ENCODE peak calls at places on chromosomes 4 and X, in five cellular contexts. D is EL; P is endothelial cell; Z is stimulated activated CD4-positive, alpha-beta T cell treated with anti-CD3 and anti-CD28 coated beads, Interleukin-2, amount 100 ng/mL, for 24 hours; L is astrocyte of the cerebellum. N is an unnamed sample.

GRCh38 chrX:133435544-133436124 is 20.3 kb upstream of the GPC4 start:
- DNase-seq in D (no peak), P (no peak), Z (no peak), L (no peak), N (no peak)

GRCh38 chr4:124686279-124686678 is 26.3 kb downstream of the ANKRD50 start:
- DNase-seq in D (no peak), P (no peak), Z (no peak), L (no peak), N (no peak)

GRCh38 chrX:9785252-9785943 is 831 bp upstream of the SHROOM2 start:
- DNase-seq in D (no peak), P (no peak), Z (no peak), L (no peak), N (peak; percentile 37)

GRCh38 chrX:40424259-40424658 is 156.5 kb upstream of the ATP6AP2 start:
- DNase-seq in D (no peak), P (no peak), Z (no peak), L (no peak), N (no peak)

GRCh38 chr4:33911951-33912350 is 2332.4 kb downstream of the ARAP2 start:
- DNase-seq in D (peak; percentile 3), P (no peak), Z (no peak), L (no peak), N (no peak)

GRCh38 chr4:157509286-157509685 is 288.8 kb downstream of the GRIA2 start:
- DNase-seq in D (no peak), P (no peak), Z (no peak), L (no peak), N (no peak)

GRCh38 chr4:6999172-7000086 is 43.7 kb upstream of the TADA2B start:
- DNase-seq in D (no peak), P (no peak), Z (no peak), L (no peak), N (no peak)

GRCh38 chr4:55358246-55358645 is 12.2 kb downstream of the SRD5A3 start:
- DNase-seq in D (no peak), P (no peak), Z (no peak), L (no peak), N (no peak)

GRCh38 chr4:127732623-127733199 is 2.5 kb downstream of the SLC25A31 start:
- DNase-seq in D (peak; percentile 51), P (no peak), Z (no peak), L (peak; percentile 38), N (no peak)

GRCh38 chr4:90093526-90093925 is 33.7 kb upstream of the CCSER1 start:
- DNase-seq in D (no peak), P (no peak), Z (no peak), L (no peak), N (no peak)

GRCh38 chr4:20678382-20678781 is 21.9 kb upstream of the PACRGL start:
- DNase-seq in D (no peak), P (no peak), Z (no peak), L (no peak), N (no peak)

GRCh38 chrX:116272328-116272727 is 101.8 kb downstream of the AGTR2 start:
- DNase-seq in D (peak; percentile 84), P (no peak), Z (no peak), L (peak; percentile 70), N (no peak)